ENCODE peak calls at places on chromosomes 5 and 9, in four cellular contexts. T is K562, H is GM12878, Q is HL-60. Y is an unnamed sample.

GRCh38 chr5:157539623-157540022 is 36.0 kb downstream of the ADAM19 start:
- DNase-seq in Q (no peak), T (no peak), H (no peak), Y (no peak)

GRCh38 chr5:176628406-176629228 is 1.7 kb downstream of the SNCB start:
- DNase-seq in Q (no peak), T (no peak), H (no peak), Y (no peak)

GRCh38 chr9:134620751-134621557 is 20.6 kb upstream of the COL5A1 start:
- DNase-seq in T (no peak), H (no peak), Q (no peak), Y (no peak)

GRCh38 chr9:134050726-134051125 is 17.1 kb downstream of the BRD3 start:
- DNase-seq in H (no peak), T (no peak), Q (no peak), Y (no peak)

GRCh38 chr9:86732514-86732913 is 214.8 kb downstream of the GAS1 start:
- DNase-seq in T (no peak), H (no peak), Q (no peak), Y (no peak)

GRCh38 chr5:135375040-135375439 is 24.0 kb downstream of the MACROH2A1 start:
- DNase-seq in Q (no peak), T (no peak), H (no peak), Y (no peak)

GRCh38 chr5:88290801-88291200 is 22.2 kb upstream of the TMEM161B start:
- DNase-seq in H (no peak), Q (no peak), T (no peak), Y (no peak)

GRCh38 chr9:124487491-124488182 is 19.6 kb downstream of the NR5A1 start:
- DNase-seq in H (no peak), T (peak; percentile 32), Q (no peak), Y (no peak)

GRCh38 chr9:68941780-68942459 is 72.0 kb downstream of the PRKACG start:
- DNase-seq in Q (no peak), T (no peak), H (no peak), Y (no peak)

GRCh38 chr9:81601639-81602623 is 87.4 kb downstream of the TLE1 start:
- DNase-seq in H (no peak), T (no peak), Q (no peak), Y (no peak)

GRCh38 chr5:165094782-165095181 is 1589.4 kb downstream of the MAT2B start:
- DNase-seq in H (no peak), T (no peak), Q (no peak), Y (no peak)

GRCh38 chr5:131423056-131423455 is 159.2 kb downstream of the CDC42SE2 start:
- DNase-seq in Q (no peak), H (no peak), T (no peak), Y (no peak)

GRCh38 chr5:584846-585245 is 27.3 kb upstream of the CEP72 start:
- DNase-seq in Q (no peak), H (no peak), T (no peak), Y (no peak)

GRCh38 chr5:39262981-39263380 is 43.6 kb upstream of the FYB1 start:
- DNase-seq in H (no peak), Q (peak; percentile 64), T (no peak), Y (no peak)

GRCh38 chr5:71816307-71816706 is 97.2 kb downstream of the CARTPT start:
- DNase-seq in T (no peak), Q (no peak), H (no peak), Y (no peak)

GRCh38 chr9:123742009-123742767 is 187.7 kb downstream of the DENND1A start:
- DNase-seq in T (no peak), Q (no peak), H (no peak), Y (no peak)

GRCh38 chr5:132419517-132420468 is 50.3 kb downstream of the SLC22A5 start:
- DNase-seq in T (peak; percentile 88), Q (peak; percentile 56), H (no peak), Y (peak; percentile 42)

GRCh38 chr9:130172858-130173461 is 756 bp downstream of the NCS1 start:
- DNase-seq in H (no peak), Q (no peak), T (peak; percentile 72), Y (no peak)

GRCh38 chr9:13857521-13857920 is 456.4 kb downstream of the NFIB start:
- DNase-seq in T (no peak), Q (no peak), H (no peak), Y (no peak)

GRCh38 chr9:134426436-134426835 is 100.2 kb downstream of the RXRA start:
- DNase-seq in T (no peak), H (no peak), Q (no peak), Y (no peak)

GRCh38 chr5:178627259-178627598 is 379 bp upstream of the CLK4 start:
- DNase-seq in Q (no peak), T (no peak), H (no peak), Y (no peak)

GRCh38 chr5:115461093-115461492 is 83.5 kb downstream of the FEM1C start:
- DNase-seq in H (no peak), Q (no peak), T (no peak), Y (no peak)

GRCh38 chr5:115460476-115460875 is 84.1 kb downstream of the FEM1C start:
- DNase-seq in Q (no peak), H (peak; percentile 40), T (no peak), Y (no peak)

GRCh38 chr5:115459844-115460243 is 84.7 kb downstream of the FEM1C start:
- DNase-seq in Q (no peak), H (no peak), T (no peak), Y (no peak)

GRCh38 chr5:115463985-115464384 is 80.6 kb downstream of the FEM1C start:
- DNase-seq in T (no peak), H (no peak), Q (no peak), Y (no peak)

GRCh38 chr5:115461506-115462290 is 82.9 kb downstream of the FEM1C start:
- DNase-seq in Q (no peak), H (no peak), T (no peak), Y (no peak)
- TF ChIP-seq SPI1 in Q (no peak), H (no peak), T (no peak), Y (no peak)

GRCh38 chr9:136482793-136483588 is at the start of gene SEC16A:
- DNase-seq in T (peak; percentile 91), H (peak; percentile 81), Q (peak; percentile 98), Y (peak; percentile 95)

GRCh38 chr9:136481558-136481957 is 1.3 kb downstream of the SEC16A start:
- DNase-seq in H (no peak), Q (no peak), T (no peak), Y (no peak)

GRCh38 chr9:136483589-136484152 is 831 bp upstream of the SEC16A start:
- DNase-seq in Q (peak; percentile 86), H (peak; percentile 62), T (peak; percentile 96), Y (peak; percentile 98)

GRCh38 chr9:136484153-136485048 is 1.6 kb upstream of the SEC16A start:
- DNase-seq in H (no peak), Q (no peak), T (no peak), Y (no peak)

DNA sequence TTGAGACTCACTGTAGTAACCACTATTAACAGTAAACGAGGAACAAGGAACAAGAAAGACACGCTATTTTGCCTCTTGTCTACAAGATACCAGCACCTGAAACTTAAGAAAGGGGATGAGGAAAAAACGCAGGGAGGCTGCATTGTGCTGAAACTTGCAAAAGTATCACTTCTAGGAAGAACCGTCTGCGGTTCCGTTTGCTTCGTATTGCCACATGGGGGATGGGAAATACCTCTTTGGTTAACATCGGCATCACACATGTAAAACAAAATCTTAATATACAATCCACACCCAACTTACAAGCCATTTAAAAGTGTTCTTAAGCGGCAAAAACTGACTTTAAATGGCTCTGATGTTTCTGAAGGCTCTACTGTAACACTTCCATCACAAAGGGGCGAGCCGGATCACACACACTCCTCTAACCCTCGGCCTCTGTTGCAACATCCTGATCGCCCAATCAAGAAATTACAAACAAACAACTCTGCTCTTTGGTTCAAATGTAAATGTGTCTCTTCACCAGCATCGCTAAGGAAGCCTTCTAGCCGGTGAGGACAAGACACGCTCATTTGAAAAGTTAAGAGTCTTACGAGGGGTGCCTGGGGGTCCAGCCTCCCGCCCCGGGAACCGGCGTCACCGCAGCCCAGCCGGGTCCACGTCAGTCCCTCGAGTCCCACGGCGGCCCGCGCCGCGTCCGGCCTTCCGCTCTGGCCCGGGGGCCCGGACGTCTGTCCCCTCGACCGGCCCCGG is 621 bp downstream of the SEC16A start:
- DNase-seq in H (no peak), T (no peak), Q (peak; percentile 64), Y (no peak)
- TF ChIP-seq SPI1 in H (no peak), T (no peak), Q (no peak), Y (no peak)

DNA sequence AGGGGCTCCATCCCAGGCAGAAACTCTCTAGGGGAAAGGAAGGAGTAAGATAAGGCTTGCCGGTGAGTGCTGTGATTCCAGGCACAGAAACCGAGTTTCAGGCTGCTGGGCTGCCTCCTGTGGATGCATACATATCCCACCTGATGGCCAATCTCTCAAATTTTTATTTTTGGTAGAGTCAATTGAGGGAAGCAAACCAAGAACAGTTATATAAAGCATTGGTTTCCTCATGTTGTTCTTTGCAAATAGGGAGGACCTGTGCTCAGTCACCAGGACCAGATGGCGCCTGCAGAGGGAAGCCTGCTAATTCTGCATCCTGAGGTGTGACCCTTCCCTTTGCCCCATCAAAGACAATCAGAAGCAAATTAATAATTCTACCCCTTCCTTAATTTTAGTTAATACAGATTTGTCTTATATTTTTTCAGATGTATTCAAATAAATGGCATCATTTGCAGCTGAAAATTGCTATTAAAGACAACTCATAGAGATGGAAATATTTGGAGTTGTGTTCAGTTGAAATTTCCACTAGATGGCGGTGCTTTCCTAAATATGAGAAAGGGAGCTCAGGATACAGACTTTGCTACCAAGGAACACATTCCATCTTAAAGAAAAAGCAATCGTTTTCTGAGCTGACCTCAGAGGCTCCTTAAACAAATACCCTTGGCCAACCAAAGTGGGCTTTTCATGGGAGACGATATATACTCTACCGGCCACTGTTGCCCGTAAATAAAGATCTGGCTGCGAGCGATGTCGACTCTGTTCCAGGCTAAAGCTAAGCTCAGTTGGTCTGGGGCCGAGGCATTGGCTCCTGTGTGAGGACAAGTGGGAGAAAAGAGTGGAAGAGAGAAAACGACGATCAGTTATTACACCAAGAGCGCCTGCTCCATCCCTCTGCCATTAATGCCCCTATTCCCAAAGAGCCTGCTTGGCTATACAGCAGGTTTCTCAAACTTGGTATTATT is 225.7 kb upstream of the KLF9 start:
- DNase-seq in H (no peak), Q (peak; percentile 12), T (no peak), Y (no peak)
- TF ChIP-seq SPI1 in H (no peak), Q (no peak), T (no peak), Y (no peak)

GRCh38 chr9:76321185-76321828 is 72.9 kb downstream of the RFK start:
- DNase-seq in H (no peak), T (no peak), Q (no peak), Y (no peak)
- TF ChIP-seq SPI1 in H (no peak), T (no peak), Q (no peak), Y (no peak)

GRCh38 chr5:80755634-80756033 is 100.9 kb upstream of the DHFR start:
- DNase-seq in T (no peak), Q (no peak), H (peak; percentile 66), Y (peak; percentile 11)
- TF ChIP-seq SPI1 in T (no peak), Q (no peak), H (peak; percentile 58), Y (peak; percentile 46)

DNA sequence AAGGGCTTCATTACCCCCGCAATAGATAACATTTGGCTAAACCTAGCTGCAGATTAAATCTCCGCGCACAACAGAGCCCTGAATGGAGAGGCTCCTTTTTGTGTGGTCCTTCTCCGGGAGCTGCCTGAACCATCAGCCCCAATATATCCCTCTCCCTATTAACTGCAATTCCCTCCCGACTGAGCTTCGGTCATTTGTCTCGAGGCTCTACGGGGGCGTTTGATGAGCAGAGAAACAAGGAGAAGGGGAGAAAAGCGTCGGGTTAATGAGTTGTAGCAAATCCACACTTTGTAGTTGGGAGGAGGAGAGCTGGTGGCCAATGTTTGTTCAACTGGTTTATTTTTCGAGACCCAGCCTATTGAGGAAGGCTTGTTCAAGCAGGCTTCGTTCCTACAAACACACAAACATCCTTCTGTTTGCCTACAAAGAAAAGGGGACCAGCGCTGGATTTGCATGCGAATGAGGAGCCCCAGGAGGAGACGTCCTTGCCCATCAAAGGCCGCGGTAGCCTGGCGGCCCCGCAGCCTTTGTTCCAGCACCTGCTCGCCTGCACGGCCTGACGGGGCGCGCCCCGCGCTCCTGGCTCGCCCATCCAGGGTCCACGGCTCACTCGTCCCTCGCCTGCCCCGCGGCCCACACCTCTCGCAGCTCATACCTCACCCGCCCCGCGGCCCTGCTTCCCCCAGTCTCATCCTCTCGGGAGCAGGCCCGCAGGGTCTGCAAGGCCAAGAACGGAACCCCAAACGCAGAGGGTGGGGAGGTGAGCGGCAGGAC is 4.7 kb downstream of the FOXD1 start:
- DNase-seq in T (no peak), Q (no peak), H (no peak), Y (no peak)
- TF ChIP-seq SPI1 in T (no peak), Q (no peak), H (no peak), Y (no peak)

Y was measured in GM12891.